ENCODE peak calls at places on chromosomes 5 and 9, in eight cellular contexts. One of them, this sample, is unnamed. For H3K4me1, the result is how much of the 10 kb centered on the place peaks cover.

GRCh38 chr9:23162789-23163188 is 663.3 kb downstream of the ELAVL2 start:
- DNase-seq in ovary: no peak
- DNase-seq in PC-9: no peak
- DNase-seq in naive thymus-derived CD4-positive, alpha-beta T cell: no peak
- DNase-seq in fibroblast of lung: no peak
- DNase-seq in cardiac muscle cell: no peak
- DNase-seq in HCT116: no peak
- DNase-seq in SJSA1: no peak
- DNase-seq in this sample: no peak

GRCh38 chr9:79883073-79883645 is 311.4 kb downstream of the TLE4 start:
- DNase-seq in fibroblast of lung: no peak
- DNase-seq in SJSA1: no peak
- DNase-seq in cardiac muscle cell: no peak
- DNase-seq in naive thymus-derived CD4-positive, alpha-beta T cell: no peak
- DNase-seq in HCT116: no peak
- DNase-seq in ovary: no peak
- DNase-seq in PC-9: no peak
- DNase-seq in this sample: no peak

GRCh38 chr9:31736581-31737179 is 647.8 kb upstream of the ACO1 start:
- DNase-seq in SJSA1: no peak
- DNase-seq in HCT116: no peak
- DNase-seq in PC-9: no peak
- DNase-seq in fibroblast of lung: no peak
- DNase-seq in naive thymus-derived CD4-positive, alpha-beta T cell: no peak
- DNase-seq in ovary: no peak
- DNase-seq in cardiac muscle cell: no peak
- DNase-seq in this sample: no peak

GRCh38 chr9:20242767-20243166 is 379.5 kb downstream of the MLLT3 start:
- DNase-seq in ovary: no peak
- DNase-seq in fibroblast of lung: no peak
- DNase-seq in naive thymus-derived CD4-positive, alpha-beta T cell: no peak
- DNase-seq in PC-9: no peak
- DNase-seq in HCT116: no peak
- DNase-seq in cardiac muscle cell: no peak
- DNase-seq in SJSA1: no peak
- DNase-seq in this sample: no peak

GRCh38 chr9:4147476-4148214 is 152.2 kb downstream of the GLIS3 start:
- DNase-seq in naive thymus-derived CD4-positive, alpha-beta T cell: no peak
- DNase-seq in fibroblast of lung: no peak
- DNase-seq in cardiac muscle cell: peak
- DNase-seq in PC-9: no peak
- DNase-seq in ovary: no peak
- DNase-seq in HCT116: no peak
- DNase-seq in SJSA1: no peak
- DNase-seq in this sample: no peak

GRCh38 chr5:125868035-125868434 is 555.2 kb upstream of the GRAMD2B start:
- DNase-seq in PC-9: no peak
- DNase-seq in HCT116: no peak
- DNase-seq in ovary: no peak
- DNase-seq in SJSA1: no peak
- DNase-seq in fibroblast of lung: no peak
- DNase-seq in naive thymus-derived CD4-positive, alpha-beta T cell: no peak
- DNase-seq in cardiac muscle cell: no peak
- DNase-seq in this sample: no peak

GRCh38 chr5:137231535-137231934 is 267.6 kb downstream of the SPOCK1 start:
- DNase-seq in naive thymus-derived CD4-positive, alpha-beta T cell: no peak
- DNase-seq in SJSA1: no peak
- DNase-seq in cardiac muscle cell: no peak
- DNase-seq in ovary: no peak
- DNase-seq in fibroblast of lung: no peak
- DNase-seq in HCT116: no peak
- DNase-seq in PC-9: peak
- DNase-seq in this sample: no peak

GRCh38 chr5:1317921-1318565 is 23.2 kb upstream of the TERT start:
- DNase-seq in naive thymus-derived CD4-positive, alpha-beta T cell: no peak
- DNase-seq in HCT116: no peak
- DNase-seq in ovary: no peak
- DNase-seq in PC-9: no peak
- DNase-seq in SJSA1: no peak
- DNase-seq in fibroblast of lung: no peak
- DNase-seq in cardiac muscle cell: no peak
- DNase-seq in this sample: no peak

GRCh38 chr5:123700624-123701023 is 188.6 kb downstream of the CSNK1G3 start:
- DNase-seq in cardiac muscle cell: no peak
- DNase-seq in fibroblast of lung: peak
- DNase-seq in ovary: no peak
- DNase-seq in SJSA1: peak
- DNase-seq in PC-9: peak
- DNase-seq in naive thymus-derived CD4-positive, alpha-beta T cell: no peak
- DNase-seq in HCT116: peak
- DNase-seq in this sample: no peak

GRCh38 chr5:17114715-17115599 is 102.5 kb upstream of the BASP1 start:
- DNase-seq in fibroblast of lung: no peak
- DNase-seq in PC-9: no peak
- DNase-seq in HCT116: no peak
- DNase-seq in ovary: no peak
- DNase-seq in SJSA1: no peak
- DNase-seq in naive thymus-derived CD4-positive, alpha-beta T cell: no peak
- DNase-seq in cardiac muscle cell: no peak
- DNase-seq in this sample: no peak

GRCh38 chr5:154157483-154158378 is 32.8 kb upstream of the GALNT10 start:
- DNase-seq in ovary: no peak
- DNase-seq in fibroblast of lung: no peak
- DNase-seq in SJSA1: no peak
- DNase-seq in HCT116: no peak
- DNase-seq in PC-9: no peak
- DNase-seq in cardiac muscle cell: no peak
- DNase-seq in naive thymus-derived CD4-positive, alpha-beta T cell: no peak
- DNase-seq in this sample: no peak

DNA sequence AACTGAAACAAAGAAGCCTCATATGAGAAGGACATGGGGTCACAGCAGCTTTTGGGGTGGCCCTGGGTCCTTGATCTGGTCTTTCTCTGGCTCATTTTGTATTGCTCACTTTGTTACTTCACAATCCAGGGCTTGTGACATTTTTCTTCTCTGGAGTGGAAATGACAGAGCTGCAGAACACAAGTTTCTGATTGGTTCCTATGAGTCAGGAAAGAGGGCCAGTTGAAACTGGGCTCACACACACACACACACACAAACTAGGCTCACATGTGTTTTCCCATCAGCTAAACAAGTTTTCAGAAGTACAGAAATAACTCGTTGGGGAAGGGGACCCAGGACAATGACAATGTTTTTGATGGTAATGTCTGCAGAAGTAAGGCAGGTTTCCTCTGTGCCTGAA is 54.3 kb downstream of the TMC1 start:
- DNase-seq in cardiac muscle cell: no peak
- DNase-seq in naive thymus-derived CD4-positive, alpha-beta T cell: no peak
- DNase-seq in SJSA1: no peak
- DNase-seq in HCT116: no peak
- DNase-seq in ovary: no peak
- DNase-seq in PC-9: no peak
- DNase-seq in fibroblast of lung: no peak
- DNase-seq in this sample: no peak
- H3K27ac ChIP-seq in cardiac muscle cell: no peak
- H3K27ac ChIP-seq in naive thymus-derived CD4-positive, alpha-beta T cell: no peak
- H3K27ac ChIP-seq in SJSA1: no peak
- H3K27ac ChIP-seq in HCT116: no peak
- H3K27ac ChIP-seq in ovary: no peak
- H3K27ac ChIP-seq in PC-9: peak
- H3K27ac ChIP-seq in fibroblast of lung: no peak
- H3K27ac ChIP-seq in this sample: no peak

GRCh38 chr9:124293712-124294504 is 36.2 kb downstream of the NEK6 start:
- DNase-seq in HCT116: no peak
- DNase-seq in SJSA1: no peak
- DNase-seq in cardiac muscle cell: no peak
- DNase-seq in fibroblast of lung: no peak
- DNase-seq in ovary: no peak
- DNase-seq in naive thymus-derived CD4-positive, alpha-beta T cell: no peak
- DNase-seq in PC-9: no peak
- DNase-seq in this sample: no peak
- H3K4me1 ChIP-seq in HCT116: half or more
- H3K4me1 ChIP-seq in SJSA1: half or more
- H3K4me1 ChIP-seq in cardiac muscle cell: under half
- H3K4me1 ChIP-seq in fibroblast of lung: half or more
- H3K4me1 ChIP-seq in ovary: under half
- H3K4me1 ChIP-seq in naive thymus-derived CD4-positive, alpha-beta T cell: under half
- H3K4me1 ChIP-seq in PC-9: under half
- H3K4me1 ChIP-seq in this sample: under half

DNA sequence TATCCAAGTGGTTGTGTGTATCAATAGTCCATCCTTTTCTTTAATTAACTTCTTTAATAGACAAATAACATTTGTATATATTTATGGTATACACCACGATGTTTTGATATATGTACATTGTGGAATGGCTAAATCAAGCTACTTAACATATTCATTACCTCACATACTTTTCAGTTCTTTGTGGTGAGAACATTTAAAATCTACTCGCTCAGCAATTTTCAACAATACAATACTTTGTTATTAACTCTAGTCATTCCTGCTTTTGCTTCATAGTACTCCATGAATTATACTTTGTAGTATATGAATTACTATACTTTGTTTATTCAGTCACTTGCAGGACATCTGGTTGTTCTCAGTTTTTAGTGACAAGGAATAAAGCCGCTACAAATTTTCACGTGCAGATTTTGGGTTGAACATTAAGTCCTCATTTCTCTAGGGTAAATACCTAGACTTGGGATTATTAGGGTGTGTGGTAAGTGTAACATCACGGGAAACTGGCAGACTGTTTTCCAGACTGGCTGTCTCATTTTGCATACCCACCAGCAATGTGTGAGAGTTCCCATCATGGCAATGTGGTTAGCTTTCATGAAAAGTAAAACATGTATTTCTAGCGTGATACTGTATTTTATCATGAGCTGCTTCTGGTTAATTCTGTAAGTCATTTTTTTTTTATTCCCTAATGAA is 354.4 kb upstream of the WWC1 start:
- DNase-seq in cardiac muscle cell: no peak
- DNase-seq in fibroblast of lung: no peak
- DNase-seq in PC-9: no peak
- DNase-seq in naive thymus-derived CD4-positive, alpha-beta T cell: no peak
- DNase-seq in ovary: no peak
- DNase-seq in SJSA1: no peak
- DNase-seq in HCT116: no peak
- DNase-seq in this sample: no peak
- H3K27ac ChIP-seq in cardiac muscle cell: no peak
- H3K27ac ChIP-seq in fibroblast of lung: no peak
- H3K27ac ChIP-seq in PC-9: no peak
- H3K27ac ChIP-seq in naive thymus-derived CD4-positive, alpha-beta T cell: no peak
- H3K27ac ChIP-seq in ovary: no peak
- H3K27ac ChIP-seq in SJSA1: peak
- H3K27ac ChIP-seq in HCT116: no peak
- H3K27ac ChIP-seq in this sample: no peak

GRCh38 chr9:78033870-78034269 is 2.3 kb upstream of the GNAQ start:
- DNase-seq in HCT116: no peak
- DNase-seq in naive thymus-derived CD4-positive, alpha-beta T cell: no peak
- DNase-seq in SJSA1: no peak
- DNase-seq in fibroblast of lung: no peak
- DNase-seq in PC-9: no peak
- DNase-seq in cardiac muscle cell: no peak
- DNase-seq in ovary: no peak
- DNase-seq in this sample: no peak

GRCh38 chr9:78038620-78039300 is 7.1 kb upstream of the GNAQ start:
- DNase-seq in SJSA1: no peak
- DNase-seq in HCT116: no peak
- DNase-seq in ovary: no peak
- DNase-seq in cardiac muscle cell: peak
- DNase-seq in fibroblast of lung: no peak
- DNase-seq in naive thymus-derived CD4-positive, alpha-beta T cell: no peak
- DNase-seq in PC-9: peak
- DNase-seq in this sample: peak

GRCh38 chr9:78031826-78032598 is 401 bp upstream of the GNAQ start:
- DNase-seq in PC-9: peak
- DNase-seq in naive thymus-derived CD4-positive, alpha-beta T cell: peak
- DNase-seq in HCT116: peak
- DNase-seq in fibroblast of lung: peak
- DNase-seq in SJSA1: peak
- DNase-seq in cardiac muscle cell: peak
- DNase-seq in ovary: peak
- DNase-seq in this sample: peak

GRCh38 chr9:78032599-78033457 is 1.2 kb upstream of the GNAQ start:
- DNase-seq in fibroblast of lung: no peak
- DNase-seq in cardiac muscle cell: no peak
- DNase-seq in SJSA1: no peak
- DNase-seq in HCT116: no peak
- DNase-seq in PC-9: no peak
- DNase-seq in ovary: peak
- DNase-seq in naive thymus-derived CD4-positive, alpha-beta T cell: no peak
- DNase-seq in this sample: no peak

DNA sequence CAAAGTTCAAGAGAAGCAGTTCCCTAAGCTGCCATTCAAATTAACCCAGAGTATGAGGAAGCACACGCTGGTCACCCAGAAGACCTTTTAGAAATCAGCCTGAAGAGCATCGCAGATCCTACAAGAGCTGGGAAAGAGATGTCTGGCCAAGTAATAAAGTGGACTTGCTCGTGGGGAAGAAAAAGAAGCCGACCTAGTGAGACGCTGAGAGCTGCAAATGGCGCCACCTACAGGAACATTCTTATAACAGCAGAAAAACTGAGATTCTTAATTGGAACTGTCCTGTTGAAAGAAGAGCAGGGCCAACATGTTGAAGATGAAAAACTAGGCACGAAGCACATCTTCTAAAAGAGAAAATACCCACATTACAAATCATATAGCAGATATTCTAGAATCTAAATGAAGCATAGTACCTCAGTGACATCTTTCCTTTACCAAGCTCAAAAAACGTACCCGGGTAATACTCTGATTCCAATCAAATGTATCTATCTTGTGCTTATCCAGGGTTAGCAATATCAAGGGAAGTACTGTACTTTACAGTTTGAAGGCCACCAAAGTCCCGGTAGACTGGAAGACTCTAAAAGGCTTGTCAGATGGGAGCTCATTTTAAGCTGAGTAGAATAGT is 3.9 kb upstream of the GNAQ start:
- DNase-seq in fibroblast of lung: peak
- DNase-seq in SJSA1: no peak
- DNase-seq in HCT116: peak
- DNase-seq in cardiac muscle cell: peak
- DNase-seq in ovary: peak
- DNase-seq in PC-9: peak
- DNase-seq in naive thymus-derived CD4-positive, alpha-beta T cell: no peak
- DNase-seq in this sample: peak
- H3K4me1 ChIP-seq in fibroblast of lung: under half
- H3K4me1 ChIP-seq in SJSA1: under half
- H3K4me1 ChIP-seq in HCT116: under half
- H3K4me1 ChIP-seq in cardiac muscle cell: under half
- H3K4me1 ChIP-seq in ovary: under half
- H3K4me1 ChIP-seq in PC-9: under half
- H3K4me1 ChIP-seq in naive thymus-derived CD4-positive, alpha-beta T cell: under half
- H3K4me1 ChIP-seq in this sample: under half

GRCh38 chr9:9893837-9894236 is 719.0 kb downstream of the PTPRD start:
- DNase-seq in PC-9: no peak
- DNase-seq in fibroblast of lung: no peak
- DNase-seq in naive thymus-derived CD4-positive, alpha-beta T cell: no peak
- DNase-seq in HCT116: no peak
- DNase-seq in cardiac muscle cell: no peak
- DNase-seq in ovary: no peak
- DNase-seq in SJSA1: no peak
- DNase-seq in this sample: no peak
- H3K27ac ChIP-seq in PC-9: no peak
- H3K27ac ChIP-seq in fibroblast of lung: no peak
- H3K27ac ChIP-seq in naive thymus-derived CD4-positive, alpha-beta T cell: no peak
- H3K27ac ChIP-seq in HCT116: no peak
- H3K27ac ChIP-seq in cardiac muscle cell: no peak
- H3K27ac ChIP-seq in ovary: no peak
- H3K27ac ChIP-seq in SJSA1: no peak
- H3K27ac ChIP-seq in this sample: no peak

GRCh38 chr9:112558476-112558875 is 71.8 kb downstream of the KIAA1958 start:
- DNase-seq in cardiac muscle cell: no peak
- DNase-seq in naive thymus-derived CD4-positive, alpha-beta T cell: no peak
- DNase-seq in fibroblast of lung: no peak
- DNase-seq in PC-9: no peak
- DNase-seq in SJSA1: no peak
- DNase-seq in HCT116: no peak
- DNase-seq in ovary: no peak
- DNase-seq in this sample: no peak
- H3K4me1 ChIP-seq in cardiac muscle cell: under half
- H3K4me1 ChIP-seq in naive thymus-derived CD4-positive, alpha-beta T cell: under half
- H3K4me1 ChIP-seq in fibroblast of lung: under half
- H3K4me1 ChIP-seq in PC-9: under half
- H3K4me1 ChIP-seq in SJSA1: under half
- H3K4me1 ChIP-seq in HCT116: under half
- H3K4me1 ChIP-seq in ovary: under half
- H3K4me1 ChIP-seq in this sample: under half